ENCODE peak calls at places on chromosomes 7 and 10, in four cellular contexts. C is neuronal stem cell, H is DND-41, V is IMR-90. E is an unnamed sample.

GRCh38 chr7:136134503-136134902 is 157.3 kb upstream of the MTPN start:
- DNase-seq in H (no peak), C (no peak), V (peak; percentile 44), E (peak; percentile 73)

GRCh38 chr10:22086730-22087364 is 83.3 kb upstream of the DNAJC1 start:
- DNase-seq in C (no peak), H (no peak), V (peak; percentile 54), E (peak; percentile 79)

GRCh38 chr7:123824754-123825067 is 20.3 kb upstream of the HYAL4 start:
- DNase-seq in V (no peak), C (no peak), H (no peak), E (peak; percentile 1)

GRCh38 chr10:114685456-114685855 is 27.4 kb upstream of the ABLIM1 start:
- DNase-seq in V (no peak), C (no peak), H (no peak), E (peak; percentile 15)

GRCh38 chr7:41940760-41941343 is 238.0 kb upstream of the INHBA start:
- DNase-seq in C (peak; percentile 71), H (peak; percentile 63), V (peak; percentile 79), E (peak; percentile 79)

GRCh38 chr7:142809671-142810070 is 38.9 kb downstream of the PRSS2 start:
- DNase-seq in H (peak; percentile 55), C (no peak), V (no peak), E (no peak)

GRCh38 chr10:70267161-70267933 is 16.5 kb downstream of the NPFFR1 start:
- DNase-seq in H (no peak), C (no peak), V (peak; percentile 98), E (peak; percentile 98)

GRCh38 chr10:69352569-69353264 is 64.0 kb downstream of the TACR2 start:
- DNase-seq in H (no peak), V (peak; percentile 80), C (no peak), E (peak; percentile 82)

GRCh38 chr7:154650275-154650674 is 352.6 kb downstream of the PAXIP1 start:
- DNase-seq in C (no peak), H (no peak), V (no peak), E (no peak)

GRCh38 chr10:84163992-84164391 is 9.6 kb upstream of the GPR15LG start:
- DNase-seq in C (no peak), H (no peak), V (no peak), E (no peak)

GRCh38 chr10:61981460-61981859 is 80.0 kb downstream of the ARID5B start:
- DNase-seq in V (no peak), C (no peak), H (no peak), E (no peak)

GRCh38 chr7:620052-620451 is 100.4 kb upstream of the PDGFA start:
- DNase-seq in H (no peak), V (peak; percentile 88), C (no peak), E (peak; percentile 84)

GRCh38 chr7:158737064-158737695 is 32.6 kb upstream of the NCAPG2 start:
- DNase-seq in C (no peak), H (no peak), V (no peak), E (no peak)

GRCh38 chr7:131369354-131369753 is 41.7 kb downstream of the MKLN1 start:
- DNase-seq in H (no peak), C (no peak), V (no peak), E (no peak)

GRCh38 chr10:75511011-75511410 is 79.6 kb downstream of the LRMDA start:
- DNase-seq in V (no peak), C (no peak), H (no peak), E (no peak)

GRCh38 chr10:130708465-130708864 is 572.3 kb downstream of the GLRX3 start:
- DNase-seq in H (no peak), V (no peak), C (no peak), E (no peak)

GRCh38 chr7:4681922-4682620 is at the start of gene FOXK1:
- DNase-seq in C (peak; percentile 57), H (peak; percentile 82), V (peak; percentile 65), E (peak; percentile 64)

GRCh38 chr7:156950381-156950858 is 908 bp downstream of the NOM1 start:
- DNase-seq in C (no peak), V (peak; percentile 3), H (peak; percentile 30), E (peak; percentile 71)

GRCh38 chr7:38274493-38274892 is 1.1 kb upstream of the TARP start:
- DNase-seq in C (no peak), H (no peak), V (peak; percentile 7), E (no peak)

GRCh38 chr10:28595618-28596017 is 62.7 kb downstream of the WAC start:
- DNase-seq in V (peak; percentile 24), H (no peak), C (no peak), E (no peak)

GRCh38 chr7:84722086-84722485 is 464.8 kb downstream of the SEMA3D start:
- DNase-seq in C (no peak), H (no peak), V (peak; percentile 65), E (no peak)

GRCh38 chr7:106462365-106462859 is 177.6 kb upstream of the NAMPT start:
- DNase-seq in V (peak; percentile 52), C (no peak), H (no peak), E (peak; percentile 62)

GRCh38 chr7:41698726-41699125 is 4.2 kb downstream of the INHBA start:
- DNase-seq in V (peak; percentile 85), H (no peak), C (no peak), E (peak; percentile 85)

GRCh38 chr7:30266686-30267085 is 17.7 kb upstream of the ZNRF2 start:
- DNase-seq in V (no peak), C (no peak), H (no peak), E (no peak)

GRCh38 chr7:27066148-27066547 is 29.7 kb downstream of the HOXA1 start:
- DNase-seq in C (no peak), H (no peak), V (peak; percentile 28), E (peak; percentile 44)

GRCh38 chr10:30169342-30169741 is 110.0 kb upstream of the JCAD start:
- DNase-seq in C (no peak), H (no peak), V (no peak), E (no peak)

GRCh38 chr7:52254396-52255025 is 780.9 kb upstream of the POM121L12 start:
- DNase-seq in H (no peak), V (no peak), C (no peak), E (no peak)

GRCh38 chr7:8499128-8499527 is 65.7 kb downstream of the NXPH1 start:
- DNase-seq in V (no peak), H (no peak), C (no peak), E (no peak)

GRCh38 chr10:44979281-44980181 is 922 bp upstream of the DEPP1 start:
- DNase-seq in H (no peak), V (no peak), C (no peak), E (no peak)

DNA sequence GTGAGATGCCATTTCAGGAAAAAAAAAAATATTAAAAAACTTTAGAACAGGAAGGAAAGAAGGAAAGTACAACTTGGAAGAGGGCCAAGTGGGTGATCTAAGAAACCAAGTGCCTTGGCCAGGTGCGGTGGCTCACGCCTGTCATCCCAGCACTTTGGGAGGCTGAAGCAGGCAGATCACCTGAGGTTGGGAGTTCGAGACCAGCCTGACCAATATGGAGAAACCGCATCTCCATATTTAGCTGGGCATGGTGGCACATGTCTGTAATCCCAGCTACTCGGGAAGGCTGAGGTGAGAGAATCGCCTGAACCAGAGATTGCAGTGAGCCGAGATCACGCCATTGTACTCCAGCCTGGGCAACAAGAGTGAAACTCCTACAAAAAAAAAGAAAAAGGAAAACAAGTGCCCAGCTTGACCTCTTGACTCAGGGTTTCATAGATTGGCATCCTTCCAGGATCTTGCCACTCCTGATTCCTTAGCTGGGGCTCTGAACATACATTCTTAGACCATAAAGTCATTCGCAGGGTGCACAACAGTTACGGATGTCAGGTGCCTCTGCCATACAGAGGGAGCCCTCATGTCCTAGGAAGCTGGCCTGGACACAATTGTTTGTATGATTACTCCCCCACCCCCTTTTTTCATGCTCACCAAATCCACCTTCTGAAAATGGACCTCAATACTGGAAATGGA is 2.1 kb upstream of the GUSB start:
- DNase-seq in V (no peak), H (no peak), C (no peak), E (no peak)
- H2AFZ ChIP-seq in V (no peak overlapping the region), H (peak overlapping the region; percentile 39), C (no peak overlapping the region), E (no peak overlapping the region)

GRCh38 chr7:97401398-97401797 is 283.9 kb downstream of the SDHAF3 start:
- DNase-seq in V (no peak), C (no peak), H (no peak), E (no peak)
- H2AFZ ChIP-seq in V (no peak overlapping the region), C (peak overlapping the region; percentile 59), H (no peak overlapping the region), E (no peak overlapping the region)

GRCh38 chr10:118767297-118768040 is 12.7 kb upstream of the CACUL1 start:
- DNase-seq in C (no peak), V (no peak), H (no peak), E (no peak)
- H2AFZ ChIP-seq in C (no peak overlapping the region), V (peak overlapping the region; percentile 21), H (no peak overlapping the region), E (no peak overlapping the region)

DNA sequence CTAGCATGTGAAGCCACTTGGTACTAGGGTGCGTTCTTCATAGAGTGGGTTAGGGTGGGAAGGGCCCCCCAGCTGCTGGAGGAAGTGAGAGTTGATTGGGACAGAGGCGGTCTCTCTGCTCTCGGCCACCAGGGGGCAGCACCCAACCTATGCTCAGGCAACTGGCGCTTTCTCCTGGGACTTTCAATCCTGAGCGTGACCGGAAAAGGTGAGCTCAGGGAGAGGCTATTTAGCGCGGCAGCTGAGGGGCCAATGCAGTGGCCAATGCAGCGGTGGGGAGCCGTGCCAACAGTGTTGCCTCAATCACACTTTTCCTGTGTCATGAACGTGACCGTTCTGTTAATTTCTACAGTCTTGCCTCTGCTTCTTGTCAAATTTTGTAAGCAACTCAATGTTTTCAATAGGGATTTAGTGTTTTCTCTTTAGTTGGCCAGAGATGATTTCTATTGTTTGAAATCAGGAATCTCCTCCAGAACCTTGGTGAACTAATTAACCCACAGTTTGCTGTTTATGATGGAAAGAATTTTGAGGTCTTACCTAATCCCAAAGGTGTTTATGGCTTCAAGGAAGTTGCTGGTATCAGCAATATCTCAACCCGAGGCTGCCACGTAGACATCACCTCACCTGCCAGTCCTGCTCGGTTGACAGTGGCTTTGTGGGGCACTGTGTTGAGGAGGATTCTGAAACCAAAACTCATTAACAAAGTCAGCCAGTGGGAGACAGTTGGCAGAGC is 67.9 kb upstream of the PDZD8 start:
- DNase-seq in H (peak; percentile 34), C (peak; percentile 57), V (peak; percentile 32), E (peak; percentile 70)
- H2AFZ ChIP-seq in H (no peak overlapping the region), C (peak overlapping the region; percentile 56), V (peak overlapping the region; percentile 54), E (no peak overlapping the region)